ENCODE peak calls at places on chromosomes 11 and 22, in six cellular contexts. F is H9, L is IMR-90, I is K562, W is fibroblast of lung, M is astrocyte. J is an unnamed sample. For H4K20me1, the result is how much of the 10 kb centered on the place peaks cover.

GRCh38 chr11:108223449-108224149 is 732 bp downstream of the ATM start:
- DNase-seq in F (no peak), L (peak), I (peak), W (peak), M (peak), J (no peak)

GRCh38 chr11:11265994-11266606 is 87.0 kb downstream of the CSNK2A3 start:
- DNase-seq in F (peak), L (peak), I (peak), W (no peak), M (no peak), J (no peak)

GRCh38 chr11:10285148-10285802 is 8.7 kb downstream of the SBF2 start:
- DNase-seq in F (no peak), L (no peak), I (no peak), W (no peak), M (no peak), J (no peak)

GRCh38 chr11:29293825-29294224 is 723.0 kb downstream of the KCNA4 start:
- DNase-seq in F (no peak), L (peak), I (no peak), W (peak), M (peak), J (peak)

GRCh38 chr11:4658629-4659453 is 15.1 kb downstream of the OR51E1 start:
- DNase-seq in F (no peak), L (peak), I (peak), W (no peak), M (no peak), J (no peak)

GRCh38 chr22:16783930-16784354 is 41.3 kb downstream of the XKR3 start:
- DNase-seq in F (peak), L (no peak), I (peak), W (no peak), M (no peak), J (no peak)

GRCh38 chr11:132228756-132229325 is 858.4 kb downstream of the NTM start:
- DNase-seq in F (no peak), L (peak), I (no peak), W (peak), M (peak), J (no peak)

GRCh38 chr11:95919514-95919913 is 4.4 kb downstream of the MTMR2 start:
- DNase-seq in F (no peak), L (no peak), I (no peak), W (no peak), M (no peak), J (no peak)

GRCh38 chr11:2988996-2989395 is 3.1 kb downstream of the NAP1L4 start:
- DNase-seq in F (no peak), L (peak), I (no peak), W (peak), M (no peak), J (peak)

GRCh38 chr22:24593810-24594568 is 1.1 kb upstream of the LRRC75B start:
- DNase-seq in F (no peak), L (no peak), I (no peak), W (no peak), M (no peak), J (no peak)

GRCh38 chr11:65434057-65434666 is 11.6 kb downstream of the NEAT1 start:
- DNase-seq in F (no peak), L (peak), I (no peak), W (peak), M (no peak), J (peak)

GRCh38 chr11:58674609-58675008 is 52.1 kb downstream of the CNTF start:
- DNase-seq in F (no peak), L (no peak), I (no peak), W (no peak), M (no peak), J (no peak)

GRCh38 chr11:11010624-11011127 is 152.8 kb upstream of the ZBED5 start:
- DNase-seq in F (peak), L (peak), I (peak), W (peak), M (peak), J (peak)

GRCh38 chr22:28750471-28750881 is 8.6 kb downstream of the HSCB start:
- DNase-seq in F (no peak), L (peak), I (no peak), W (peak), M (peak), J (peak)

GRCh38 chr11:37371346-37371970 is 773.4 kb upstream of the RAG2 start:
- DNase-seq in F (no peak), L (no peak), I (no peak), W (peak), M (no peak), J (no peak)

GRCh38 chr11:13487661-13488030 is 8.2 kb downstream of the PTH start:
- DNase-seq in F (peak), L (peak), I (peak), W (no peak), M (no peak), J (peak)

GRCh38 chr11:113474362-113475159 is 637 bp downstream of the DRD2 start:
- DNase-seq in F (peak), L (peak), I (peak), W (peak), M (peak), J (peak)

GRCh38 chr22:25404923-25405853 is 159.3 kb upstream of the GRK3 start:
- DNase-seq in F (no peak), L (peak), I (peak), W (peak), M (peak), J (no peak)

GRCh38 chr22:17258015-17258827 is 39.0 kb upstream of the ADA2 start:
- DNase-seq in F (peak), L (no peak), I (peak), W (peak), M (peak), J (no peak)

GRCh38 chr22:23534851-23535717 is 45.0 kb downstream of the IGLL1 start:
- DNase-seq in F (peak), L (no peak), I (no peak), W (no peak), M (no peak), J (no peak)

GRCh38 chr11:12906501-12906900 is 102.6 kb upstream of the RASSF10 start:
- DNase-seq in F (no peak), L (no peak), I (no peak), W (no peak), M (no peak), J (no peak)

GRCh38 chr11:133844217-133844616 is 1.1 kb downstream of the SPATA19 start:
- DNase-seq in F (no peak), L (no peak), I (no peak), W (no peak), M (no peak), J (no peak)

GRCh38 chr11:78050964-78051831 is 12.5 kb upstream of the THRSP start:
- DNase-seq in F (peak), L (peak), I (peak), W (peak), M (peak), J (peak)

GRCh38 chr11:65646921-65647701 is 9.2 kb downstream of the SIPA1 start:
- DNase-seq in F (peak), L (no peak), I (no peak), W (peak), M (no peak), J (peak)

GRCh38 chr11:111510311-111510710 is 1.9 kb downstream of the BTG4 start:
- DNase-seq in F (no peak), L (peak), I (no peak), W (peak), M (no peak), J (no peak)

GRCh38 chr11:30595929-30596328 is 9.8 kb upstream of the MPPED2 start:
- DNase-seq in F (no peak), L (no peak), I (no peak), W (no peak), M (no peak), J (no peak)

GRCh38 chr22:44180706-44181032 is at the start of gene PARVG:
- DNase-seq in F (peak), L (no peak), I (no peak), W (no peak), M (no peak), J (no peak)

GRCh38 chr22:27718186-27719032 is 83.1 kb downstream of the MN1 start:
- DNase-seq in F (peak), L (peak), I (peak), W (peak), M (peak), J (peak)

GRCh38 chr11:103736986-103737622 is 299.3 kb upstream of the DDI1 start:
- DNase-seq in F (no peak), L (no peak), I (no peak), W (no peak), M (no peak), J (no peak)

GRCh38 chr11:129785383-129786111 is 30.1 kb upstream of the TMEM45B start:
- DNase-seq in F (no peak), L (peak), I (no peak), W (peak), M (no peak), J (no peak)

GRCh38 chr11:109971184-109971523 is 122.0 kb upstream of the ZC3H12C start:
- DNase-seq in F (no peak), L (peak), I (no peak), W (peak), M (peak), J (peak)

GRCh38 chr22:36022697-36023096 is 5.9 kb downstream of the RBFOX2 start:
- DNase-seq in F (no peak), L (no peak), I (no peak), W (no peak), M (no peak), J (no peak)

DNA sequence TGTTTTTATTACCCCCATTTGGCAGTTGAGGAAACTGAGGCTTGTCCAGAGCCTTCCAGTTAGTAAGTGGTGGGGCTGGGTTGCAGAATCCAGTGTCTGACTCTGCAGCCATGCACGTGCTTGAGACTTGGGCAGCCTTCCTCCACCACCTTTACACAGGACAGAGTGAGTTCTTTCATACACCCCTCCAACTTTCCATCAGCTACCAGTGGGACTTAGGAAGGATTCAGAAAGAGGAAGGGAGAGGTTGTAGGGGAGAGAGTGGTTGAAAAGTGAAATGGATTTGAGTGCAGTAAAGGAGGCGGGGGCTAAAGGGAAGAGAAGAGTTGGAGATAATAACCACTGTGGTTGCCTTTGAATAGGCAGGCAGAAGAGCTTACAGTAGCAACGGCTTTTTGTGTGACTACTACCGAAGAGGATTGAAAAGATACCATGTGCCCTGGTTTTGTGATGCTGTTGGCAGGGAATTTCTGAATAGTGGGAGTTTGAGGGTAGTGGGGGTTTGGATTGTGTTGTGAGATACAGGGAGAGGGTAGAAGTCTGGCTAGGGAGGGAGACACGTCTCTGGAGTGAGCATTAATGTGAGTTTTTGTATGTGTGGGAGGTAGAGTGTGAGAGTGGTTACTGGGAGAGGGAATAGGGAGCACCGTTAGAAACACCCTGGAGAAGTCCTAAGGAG is 1.7 kb downstream of the UVRAG start:
- DNase-seq in F (no peak), L (no peak), I (peak), W (peak), M (no peak), J (peak)
- H3K9ac ChIP-seq in F (peak), L (peak), I (peak), W (no peak), M (peak), J (peak)

GRCh38 chr11:35923452-35923851 is 20.4 kb upstream of the LDLRAD3 start:
- DNase-seq in F (no peak), L (no peak), I (no peak), W (no peak), M (no peak), J (peak)
- H4K20me1 ChIP-seq in F (under half), L (under half), I (under half), W (under half), M (under half), J (under half)

GRCh38 chr11:68254421-68254820 is 17.4 kb downstream of the C11orf24 start:
- DNase-seq in F (no peak), L (no peak), I (no peak), W (no peak), M (no peak), J (no peak)

GRCh38 chr11:68257477-68258362 is 14.1 kb downstream of the C11orf24 start:
- DNase-seq in F (peak), L (peak), I (peak), W (peak), M (peak), J (peak)

GRCh38 chr11:68253682-68254081 is 18.1 kb downstream of the C11orf24 start:
- DNase-seq in F (no peak), L (no peak), I (no peak), W (no peak), M (no peak), J (no peak)

GRCh38 chr11:68256331-68256741 is 15.4 kb downstream of the C11orf24 start:
- DNase-seq in F (no peak), L (peak), I (no peak), W (no peak), M (no peak), J (no peak)

GRCh38 chr11:68255526-68255925 is 16.2 kb downstream of the C11orf24 start:
- DNase-seq in F (no peak), L (no peak), I (no peak), W (no peak), M (no peak), J (no peak)
- H3K9ac ChIP-seq in F (no peak), L (no peak), I (no peak), W (no peak), M (no peak), J (no peak)

DNA sequence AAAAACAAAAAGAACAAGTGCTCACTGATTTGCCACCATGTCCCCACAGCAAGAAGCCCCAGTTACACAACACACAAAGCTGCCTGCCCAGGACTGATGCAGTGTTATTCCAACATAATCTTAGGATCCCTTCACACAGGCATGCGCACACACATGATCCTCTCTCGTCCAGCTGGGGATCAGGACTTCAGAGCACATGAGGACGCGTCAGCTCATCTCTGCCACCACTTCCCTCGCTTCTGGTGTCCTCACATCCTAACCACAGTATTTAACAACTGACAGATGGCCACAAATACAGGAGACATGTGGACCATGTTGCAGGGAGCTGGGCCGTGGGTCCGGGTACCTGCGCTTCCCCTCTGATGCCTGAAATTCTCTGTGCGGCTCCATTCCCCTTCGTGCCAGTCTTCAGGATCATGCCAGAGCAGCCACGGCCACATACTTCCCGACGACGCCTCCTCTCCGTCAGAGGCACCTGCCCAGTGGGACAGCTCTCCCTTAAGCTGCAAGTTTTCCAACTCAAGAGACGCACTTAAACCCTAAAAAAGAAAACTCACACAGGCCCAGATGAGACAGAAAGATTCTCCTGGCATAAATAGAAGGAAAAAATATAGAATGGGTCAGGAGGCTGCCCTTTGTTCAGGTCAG is 68.3 kb downstream of the PACSIN2 start:
- DNase-seq in F (peak), L (no peak), I (no peak), W (no peak), M (no peak), J (no peak)
- H4K20me1 ChIP-seq in F (under half), L (half or more), I (under half), W (under half), M (half or more), J (under half)

GRCh38 chr11:315516-315994 is 1.7 kb downstream of the IFITM1 start:
- DNase-seq in F (no peak), L (no peak), I (no peak), W (no peak), M (no peak), J (no peak)
- H3K9ac ChIP-seq in F (no peak), L (peak), I (peak), W (no peak), M (no peak), J (no peak)

DNA sequence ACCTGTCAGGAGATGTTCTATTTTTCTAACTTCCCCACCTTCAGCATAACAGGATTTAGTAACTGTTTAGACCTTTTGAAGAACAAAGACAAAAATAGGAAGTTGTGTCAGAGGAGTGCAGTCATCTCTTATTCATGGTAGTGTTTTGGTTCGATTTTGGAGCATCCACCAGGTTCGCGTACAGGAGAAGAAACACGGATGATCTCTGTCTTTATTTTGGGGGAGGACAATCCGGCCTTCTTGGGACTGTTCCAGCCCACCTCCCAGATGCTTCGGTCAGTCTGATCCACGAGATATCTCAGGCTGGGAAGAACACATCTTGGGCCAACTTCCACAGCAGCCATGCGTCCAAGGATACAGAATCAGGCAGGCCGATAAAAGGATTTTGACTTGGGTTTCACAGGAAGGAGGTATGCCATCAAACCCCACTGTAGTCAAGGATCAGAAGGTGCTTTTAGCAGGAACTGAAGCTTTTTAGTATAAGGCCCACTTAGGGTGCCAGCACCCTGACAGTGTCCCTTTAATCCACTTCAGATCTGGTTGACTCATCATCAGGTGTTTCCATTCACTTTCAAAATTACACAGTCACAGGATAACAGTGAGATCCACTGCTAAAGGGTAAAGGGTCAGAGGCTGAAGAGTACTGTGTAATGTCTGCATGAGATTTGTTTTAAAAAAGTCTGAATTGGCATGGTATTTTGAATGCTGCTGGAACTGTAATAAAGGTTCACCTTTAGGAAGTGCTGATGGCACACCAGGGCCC is 16.5 kb downstream of the PATZ1 start:
- DNase-seq in F (no peak), L (no peak), I (no peak), W (no peak), M (no peak), J (no peak)
- H4K20me1 ChIP-seq in F (under half), L (under half), I (under half), W (under half), M (under half), J (under half)

DNA sequence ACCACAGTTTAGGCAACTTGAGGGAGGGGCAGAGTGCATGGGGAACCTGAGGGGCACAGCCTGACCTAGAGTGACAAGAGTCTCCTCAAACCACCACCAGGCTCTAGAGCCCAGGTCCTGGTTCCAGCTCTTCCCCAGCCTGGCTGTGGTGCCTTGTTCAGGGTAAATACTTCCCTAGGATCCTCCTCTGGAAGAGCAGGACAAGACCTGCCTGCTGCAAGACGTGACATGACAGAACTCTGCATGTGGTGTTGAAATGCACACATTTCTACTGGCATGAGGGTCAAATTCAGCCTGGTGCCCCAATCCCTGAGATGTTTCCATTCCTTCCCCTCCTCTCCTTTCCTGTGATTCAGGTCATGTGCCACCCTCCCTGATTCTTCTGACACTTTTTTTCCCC is 3.3 kb downstream of the SEC14L2 start:
- DNase-seq in F (no peak), L (no peak), I (no peak), W (no peak), M (no peak), J (no peak)
- H3K9ac ChIP-seq in F (no peak), L (no peak), I (no peak), W (no peak), M (no peak), J (no peak)

GRCh38 chr11:35163707-35164496 is 24.9 kb downstream of the CD44 start:
- DNase-seq in F (no peak), L (peak), I (no peak), W (no peak), M (no peak), J (no peak)
- H4K20me1 ChIP-seq in F (under half), L (half or more), I (under half), W (under half), M (half or more), J (under half)

GRCh38 chr22:45484742-45485141 is 17.9 kb upstream of the FBLN1 start:
- DNase-seq in F (no peak), L (no peak), I (no peak), W (no peak), M (no peak), J (no peak)
- H3K9ac ChIP-seq in F (no peak), L (no peak), I (no peak), W (no peak), M (no peak), J (no peak)

GRCh38 chr11:115718945-115719344 is 214.7 kb upstream of the CADM1 start:
- DNase-seq in F (no peak), L (no peak), I (no peak), W (no peak), M (no peak), J (no peak)
- H4K20me1 ChIP-seq in F (under half), L (under half), I (under half), W (under half), M (under half), J (under half)